ENCODE peak calls at places on chromosomes 5 and 9, in six cellular contexts. S, O, U, G, N and A are unnamed samples. For H3K36me3, the result is how much of the 10 kb centered on the place peaks cover.

GRCh38 chr9:129336601-129337286 is 158.7 kb upstream of the IER5L start:
- DNase-seq in O (no peak), U (peak), G (no peak), S (no peak), N (no peak), A (peak)

GRCh38 chr5:169354263-169354662 is 53.3 kb upstream of the SLIT3 start:
- DNase-seq in S (no peak), N (no peak), U (no peak), O (no peak), G (no peak), A (no peak)

GRCh38 chr9:71637926-71638325 is 130.4 kb downstream of the CEMIP2 start:
- DNase-seq in U (no peak), G (no peak), O (no peak), N (no peak), S (no peak), A (no peak)

GRCh38 chr9:12604154-12604825 is 88.9 kb upstream of the TYRP1 start:
- DNase-seq in N (no peak), G (no peak), S (no peak), O (no peak), U (no peak), A (no peak)

GRCh38 chr9:21265421-21266189 is 25.8 kb upstream of the IFNA14 start:
- DNase-seq in U (no peak), N (no peak), S (no peak), O (no peak), G (no peak), A (no peak)

GRCh38 chr9:134597041-134597913 is 44.3 kb upstream of the COL5A1 start:
- DNase-seq in S (no peak), G (no peak), O (no peak), U (no peak), N (no peak), A (no peak)

GRCh38 chr9:4970970-4971641 is 14.0 kb upstream of the JAK2 start:
- DNase-seq in U (no peak), S (no peak), G (no peak), O (no peak), N (peak), A (peak)

GRCh38 chr9:35731415-35732184 is 395 bp downstream of the TLN1 start:
- DNase-seq in S (no peak), U (no peak), O (no peak), G (no peak), N (no peak), A (no peak)

GRCh38 chr9:13607746-13608445 is 328.4 kb upstream of the MPDZ start:
- DNase-seq in G (no peak), O (no peak), U (no peak), N (no peak), S (no peak), A (no peak)

GRCh38 chr9:100277166-100277979 is 75.4 kb downstream of the TEX10 start:
- DNase-seq in N (no peak), G (no peak), O (no peak), U (no peak), S (no peak), A (no peak)

GRCh38 chr5:154461531-154461930 is 15.7 kb downstream of the SAP30L start:
- DNase-seq in N (no peak), S (no peak), G (no peak), U (no peak), O (no peak), A (no peak)

GRCh38 chr5:154757647-154758406 is 2.6 kb downstream of the LARP1 start:
- DNase-seq in U (no peak), S (no peak), O (no peak), G (no peak), N (peak), A (peak)

GRCh38 chr5:146283344-146283761 is 55.3 kb upstream of the POU4F3 start:
- DNase-seq in G (no peak), N (no peak), U (no peak), S (no peak), O (no peak), A (no peak)

DNA sequence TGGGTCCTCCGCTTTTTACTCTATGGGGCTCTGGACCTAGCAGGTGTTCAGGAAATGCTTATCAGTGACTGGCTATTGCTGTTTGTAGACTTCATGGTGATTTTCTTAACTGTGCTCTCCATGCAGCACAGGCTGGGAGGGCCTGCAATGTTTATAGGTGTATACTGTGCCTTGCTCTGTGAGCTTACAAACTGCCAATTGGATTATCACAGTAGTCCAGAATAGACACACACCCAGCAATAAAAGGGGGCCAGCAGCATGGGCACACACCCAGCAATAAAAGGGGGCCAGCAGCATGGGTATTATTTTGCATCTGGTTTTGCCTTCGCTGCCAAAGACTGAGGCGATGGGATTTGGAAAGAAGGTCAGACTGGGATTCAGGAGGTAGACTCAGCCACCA is 100.0 kb downstream of the CRB2 start:
- DNase-seq in S (no peak), O (no peak), G (no peak), U (peak), N (no peak), A (no peak)
- H3K36me3 ChIP-seq in S (under half), O (under half), G (under half), U (under half), N (under half), A (under half)

GRCh38 chr9:111405701-111406100 is 75.7 kb upstream of the OR2K2 start:
- DNase-seq in U (no peak), O (no peak), S (no peak), N (no peak), G (no peak), A (no peak)

GRCh38 chr9:111399772-111400563 is 69.9 kb upstream of the OR2K2 start:
- DNase-seq in U (peak), S (no peak), N (no peak), G (no peak), O (no peak), A (no peak)

GRCh38 chr9:111399211-111399739 is 69.3 kb upstream of the OR2K2 start:
- DNase-seq in U (no peak), N (no peak), G (no peak), S (no peak), O (no peak), A (no peak)

GRCh38 chr9:111400564-111400898 is 70.5 kb upstream of the OR2K2 start:
- DNase-seq in S (no peak), U (no peak), N (no peak), G (no peak), O (no peak), A (no peak)
- H3K36me3 ChIP-seq in S (under half), U (under half), N (half or more), G (under half), O (under half), A (under half)

DNA sequence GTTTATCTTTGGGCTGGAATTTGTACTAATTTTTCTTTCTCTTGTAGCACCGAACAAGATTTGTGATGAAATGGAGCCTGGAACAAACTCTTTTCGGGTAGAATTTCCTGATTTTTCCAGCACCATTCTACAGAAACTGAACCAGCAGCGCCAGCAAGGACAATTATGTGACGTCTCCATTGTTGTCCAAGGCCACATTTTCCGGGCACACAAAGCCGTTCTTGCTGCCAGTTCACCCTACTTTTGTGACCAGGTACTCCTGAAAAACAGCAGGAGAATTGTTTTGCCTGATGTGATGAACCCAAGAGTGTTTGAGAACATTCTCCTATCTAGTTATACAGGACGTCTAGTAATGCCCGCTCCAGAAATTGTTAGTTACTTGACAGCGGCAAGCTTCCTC is 27.6 kb downstream of the ZBTB43 start:
- DNase-seq in S (no peak), G (no peak), N (no peak), U (no peak), O (no peak), A (no peak)
- H3K36me3 ChIP-seq in S (under half), G (under half), N (under half), U (under half), O (under half), A (under half)

DNA sequence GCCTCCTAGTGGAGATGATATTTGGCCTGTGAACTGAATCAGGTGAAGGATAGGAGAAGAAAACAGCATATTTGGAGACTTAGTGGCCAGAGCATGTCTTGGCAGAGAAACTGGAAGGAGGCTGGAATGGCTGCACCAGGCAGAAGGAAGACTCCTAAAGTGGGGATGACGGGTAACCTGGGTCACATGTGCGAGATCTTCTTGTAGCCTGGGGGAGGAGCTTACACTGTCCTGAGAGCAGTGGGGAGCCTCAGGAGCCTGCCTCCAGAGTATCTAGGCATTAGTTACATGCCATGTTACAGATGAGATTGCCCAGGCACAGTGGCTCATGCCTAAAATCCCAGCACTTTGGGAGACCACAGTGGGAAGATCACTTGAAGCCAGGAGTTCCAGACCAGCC is 49.8 kb downstream of the JADE2 start:
- DNase-seq in S (no peak), N (no peak), U (no peak), G (no peak), O (no peak), A (no peak)
- H3K36me3 ChIP-seq in S (under half), N (half or more), U (under half), G (under half), O (half or more), A (half or more)

GRCh38 chr5:64637837-64638443 is 52.4 kb upstream of the SHISAL2B start:
- DNase-seq in N (no peak), U (no peak), S (no peak), O (no peak), G (no peak), A (no peak)

GRCh38 chr5:64635056-64635686 is 55.1 kb upstream of the SHISAL2B start:
- DNase-seq in S (no peak), G (no peak), N (no peak), U (no peak), O (no peak), A (peak)

GRCh38 chr5:64632251-64632650 is 58.1 kb upstream of the SHISAL2B start:
- DNase-seq in G (no peak), U (no peak), S (no peak), O (no peak), N (no peak), A (no peak)

GRCh38 chr5:64637144-64637543 is 53.2 kb upstream of the SHISAL2B start:
- DNase-seq in N (no peak), U (no peak), O (no peak), G (no peak), S (no peak), A (no peak)
- H3K36me3 ChIP-seq in N (under half), U (under half), O (under half), G (under half), S (under half), A (under half)

GRCh38 chr5:176906796-176907195 is 7.7 kb upstream of the HK3 start:
- DNase-seq in G (no peak), O (no peak), U (no peak), S (no peak), N (no peak), A (no peak)
- H3K36me3 ChIP-seq in G (under half), O (under half), U (under half), S (under half), N (half or more), A (half or more)

GRCh38 chr5:176952531-176953193 is 53.5 kb upstream of the HK3 start:
- DNase-seq in U (no peak), O (no peak), N (no peak), G (no peak), S (no peak), A (no peak)
- H3K36me3 ChIP-seq in U (under half), O (under half), N (under half), G (under half), S (under half), A (under half)

GRCh38 chr5:131328536-131329186 is 64.8 kb downstream of the CDC42SE2 start:
- DNase-seq in U (no peak), G (no peak), S (no peak), N (no peak), O (no peak), A (no peak)
- H3K36me3 ChIP-seq in U (under half), G (under half), S (under half), N (under half), O (under half), A (under half)

GRCh38 chr5:139283252-139284166 is 10.0 kb upstream of the MATR3 start:
- DNase-seq in N (no peak), G (no peak), S (no peak), O (no peak), U (no peak), A (no peak)
- H3K36me3 ChIP-seq in N (under half), G (under half), S (under half), O (under half), U (under half), A (under half)

GRCh38 chr5:172491481-172491880 is 37.2 kb upstream of the SH3PXD2B start:
- DNase-seq in S (no peak), N (no peak), O (no peak), G (no peak), U (peak), A (no peak)
- H3K36me3 ChIP-seq in S (under half), N (under half), O (under half), G (under half), U (under half), A (under half)